ENCODE peak calls at places on chromosomes 13 and 19, in eight cellular contexts. I, V, C, U, Z, O, X and L are unnamed samples.

GRCh38 chr13:40518481-40518882 is 148.0 kb downstream of the FOXO1 start:
- DNase-seq in X (no peak), Z (no peak), C (no peak), U (no peak), I (no peak), O (peak; percentile 34), V (no peak), L (no peak)

GRCh38 chr19:19113040-19113541 is 25.2 kb downstream of the TMEM161A start:
- DNase-seq in V (peak; percentile 3), I (no peak), Z (peak; percentile 39), X (no peak), U (peak; percentile 74), C (no peak), O (no peak), L (peak; percentile 70)

GRCh38 chr19:37977992-37978391 is 71.0 kb downstream of the SIPA1L3 start:
- DNase-seq in O (no peak), I (no peak), X (no peak), V (no peak), U (no peak), C (peak; percentile 55), Z (no peak), L (peak; percentile 57)

GRCh38 chr13:32829676-32830091 is 186.5 kb upstream of the KL start:
- DNase-seq in I (no peak), V (no peak), X (no peak), Z (peak; percentile 5), C (no peak), O (no peak), U (no peak), L (peak; percentile 20)

GRCh38 chr19:8904597-8904996 is 72.4 kb downstream of the MBD3L1 start:
- DNase-seq in Z (no peak), C (no peak), I (no peak), X (no peak), U (no peak), V (no peak), O (no peak), L (no peak)

GRCh38 chr19:17110599-17110966 is 35.0 kb downstream of the MYO9B start:
- DNase-seq in I (no peak), X (no peak), C (no peak), V (no peak), O (no peak), Z (no peak), U (no peak), L (no peak)

GRCh38 chr13:83297591-83298305 is 584.5 kb downstream of the SLITRK1 start:
- DNase-seq in C (no peak), X (no peak), U (no peak), V (no peak), I (no peak), Z (no peak), O (no peak), L (peak; percentile 13)

GRCh38 chr19:23436318-23436717 is 41.0 kb upstream of the ZNF91 start:
- DNase-seq in C (no peak), I (no peak), X (no peak), O (no peak), U (no peak), Z (peak; percentile 23), V (no peak), L (no peak)

GRCh38 chr13:94128430-94128829 is 351.1 kb downstream of the DCT start:
- DNase-seq in V (no peak), X (no peak), C (no peak), Z (peak; percentile 73), I (no peak), U (no peak), O (no peak), L (peak; percentile 43)

GRCh38 chr13:55761986-55762385 is 1378.7 kb upstream of the PRR20A start:
- DNase-seq in O (no peak), V (no peak), Z (peak; percentile 79), I (no peak), C (no peak), X (no peak), U (no peak), L (no peak)

GRCh38 chr13:106295971-106296370 is 239.5 kb downstream of the EFNB2 start:
- DNase-seq in V (no peak), O (no peak), Z (no peak), I (no peak), C (no peak), X (no peak), U (peak; percentile 35), L (no peak)

GRCh38 chr19:3366104-3366760 is at the start of gene NFIC:
- DNase-seq in Z (peak; percentile 76), X (no peak), O (peak; percentile 45), I (peak; percentile 71), V (no peak), C (no peak), U (peak; percentile 86), L (peak; percentile 94)

GRCh38 chr19:57830071-57830602 is at the start of gene ZNF587B:
- DNase-seq in U (peak; percentile 23), V (no peak), X (no peak), O (peak; percentile 37), C (peak; percentile 46), I (peak; percentile 13), Z (peak; percentile 64), L (peak; percentile 93)

GRCh38 chr19:39310558-39311311 is 9.9 kb downstream of the LRFN1 start:
- DNase-seq in U (no peak), C (no peak), Z (peak; percentile 97), O (no peak), X (no peak), V (no peak), I (no peak), L (peak; percentile 31)